ENCODE peak calls at places on chromosomes 6 and 20, in ten cellular contexts. D, F, I, X, B, J, A, Q, E and Y are unnamed samples.

GRCh38 chr6:89793586-89793985 is 26.0 kb downstream of the MDN1 start:
- DNase-seq in D (no peak), F (no peak), I (no peak), X (no peak), B (peak; percentile 12), J (no peak), A (no peak), Q (no peak), E (peak; percentile 82), Y (peak; percentile 13)

GRCh38 chr6:99282479-99283062 is 66.9 kb downstream of the FAXC start:
- DNase-seq in D (no peak), F (no peak), I (no peak), X (peak; percentile 30), B (peak; percentile 36), J (peak; percentile 26), A (no peak), Q (no peak), E (no peak), Y (peak; percentile 35)

GRCh38 chr6:159838020-159838744 is 38.1 kb downstream of the PNLDC1 start:
- DNase-seq in D (no peak), F (no peak), I (no peak), X (peak; percentile 10), B (no peak), J (no peak), A (no peak), Q (no peak), E (no peak), Y (no peak)

GRCh38 chr6:109242029-109242428 is 140.2 kb downstream of the CD164 start:
- DNase-seq in D (no peak), F (no peak), I (no peak), X (no peak), B (no peak), J (no peak), A (no peak), Q (no peak), E (no peak), Y (no peak)

GRCh38 chr6:43847741-43848630 is 78.0 kb downstream of the VEGFA start:
- DNase-seq in D (peak; percentile 22), F (no peak), I (no peak), X (no peak), B (no peak), J (peak; percentile 45), A (no peak), Q (no peak), E (no peak), Y (no peak)

GRCh38 chr6:110529355-110529754 is 52.9 kb upstream of the SLC22A16 start:
- DNase-seq in D (no peak), F (no peak), I (no peak), X (peak; percentile 25), B (peak; percentile 50), J (peak; percentile 57), A (no peak), Q (no peak), E (no peak), Y (peak; percentile 52)

GRCh38 chr20:34680586-34680985 is 3.7 kb upstream of the PIGU start:
- DNase-seq in D (no peak), F (no peak), I (no peak), X (peak; percentile 9), B (peak; percentile 34), J (no peak), A (no peak), Q (no peak), E (no peak), Y (peak; percentile 21)

GRCh38 chr20:44154521-44155001 is 32.4 kb downstream of the JPH2 start:
- DNase-seq in D (no peak), F (peak; percentile 71), I (no peak), X (no peak), B (no peak), J (no peak), A (peak; percentile 82), Q (no peak), E (peak; percentile 24), Y (no peak)

GRCh38 chr6:25122001-25122400 is 157.2 kb upstream of the CARMIL1 start:
- DNase-seq in D (no peak), F (peak; percentile 61), I (no peak), X (peak; percentile 49), B (peak; percentile 83), J (no peak), A (no peak), Q (no peak), E (peak; percentile 45), Y (peak; percentile 79)

GRCh38 chr6:138545621-138545980 is 46.3 kb upstream of the NHSL1 start:
- DNase-seq in D (peak; percentile 85), F (peak; percentile 18), I (no peak), X (peak; percentile 87), B (peak; percentile 89), J (no peak), A (no peak), Q (no peak), E (peak; percentile 92), Y (peak; percentile 84)

GRCh38 chr6:127102299-127102698 is 16.2 kb upstream of the RSPO3 start:
- DNase-seq in D (no peak), F (no peak), I (no peak), X (peak; percentile 91), B (peak; percentile 77), J (peak; percentile 56), A (no peak), Q (no peak), E (no peak), Y (peak; percentile 70)

GRCh38 chr6:52554684-52555280 is 22.1 kb downstream of the TRAM2 start:
- DNase-seq in D (no peak), F (no peak), I (no peak), X (no peak), B (no peak), J (no peak), A (no peak), Q (no peak), E (no peak), Y (no peak)

GRCh38 chr6:52557389-52558265 is 19.2 kb downstream of the TRAM2 start:
- DNase-seq in D (no peak), F (no peak), I (no peak), X (peak; percentile 60), B (peak; percentile 58), J (no peak), A (no peak), Q (no peak), E (no peak), Y (no peak)

GRCh38 chr6:52560462-52560861 is 16.4 kb downstream of the TRAM2 start:
- DNase-seq in D (no peak), F (no peak), I (no peak), X (no peak), B (no peak), J (no peak), A (no peak), Q (no peak), E (no peak), Y (no peak)

GRCh38 chr6:52555531-52556228 is 21.2 kb downstream of the TRAM2 start:
- DNase-seq in D (no peak), F (no peak), I (no peak), X (no peak), B (no peak), J (no peak), A (no peak), Q (no peak), E (no peak), Y (no peak)

GRCh38 chr6:52558266-52559000 is 18.4 kb downstream of the TRAM2 start:
- DNase-seq in D (no peak), F (no peak), I (no peak), X (peak; percentile 56), B (peak; percentile 62), J (no peak), A (no peak), Q (no peak), E (no peak), Y (no peak)
- H3K4me3 ChIP-seq in D (no peak overlapping the region), F (no peak overlapping the region), I (no peak overlapping the region), X (no peak overlapping the region), B (no peak overlapping the region), J (no peak overlapping the region), A (no peak overlapping the region), Q (no peak overlapping the region), E (no peak overlapping the region), Y (no peak overlapping the region)

DNA sequence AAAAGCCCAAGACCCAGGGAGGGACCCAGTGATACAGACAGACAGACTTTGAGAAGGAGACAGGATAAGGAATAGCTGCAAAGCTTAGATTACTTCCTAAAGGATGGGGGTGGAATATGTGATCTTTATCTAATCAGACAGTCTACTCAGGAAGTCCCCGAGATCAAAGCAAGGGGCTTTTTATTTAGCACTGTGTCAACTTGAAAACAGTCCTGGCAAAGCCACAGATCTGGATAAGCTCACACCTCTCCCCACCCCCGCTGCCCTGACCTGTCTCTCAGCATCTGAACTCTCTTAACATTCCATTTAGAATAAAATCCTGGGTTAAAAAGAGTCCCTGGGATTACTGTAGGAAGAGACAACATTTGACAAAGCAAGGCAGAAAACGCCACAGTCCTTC is 101.5 kb downstream of the ISM1 start:
- DNase-seq in D (no peak), F (no peak), I (no peak), X (no peak), B (no peak), J (no peak), A (no peak), Q (no peak), E (no peak), Y (no peak)
- H3K4me3 ChIP-seq in D (no peak overlapping the region), F (no peak overlapping the region), I (no peak overlapping the region), X (no peak overlapping the region), B (no peak overlapping the region), J (no peak overlapping the region), A (no peak overlapping the region), Q (no peak overlapping the region), E (no peak overlapping the region), Y (no peak overlapping the region)

DNA sequence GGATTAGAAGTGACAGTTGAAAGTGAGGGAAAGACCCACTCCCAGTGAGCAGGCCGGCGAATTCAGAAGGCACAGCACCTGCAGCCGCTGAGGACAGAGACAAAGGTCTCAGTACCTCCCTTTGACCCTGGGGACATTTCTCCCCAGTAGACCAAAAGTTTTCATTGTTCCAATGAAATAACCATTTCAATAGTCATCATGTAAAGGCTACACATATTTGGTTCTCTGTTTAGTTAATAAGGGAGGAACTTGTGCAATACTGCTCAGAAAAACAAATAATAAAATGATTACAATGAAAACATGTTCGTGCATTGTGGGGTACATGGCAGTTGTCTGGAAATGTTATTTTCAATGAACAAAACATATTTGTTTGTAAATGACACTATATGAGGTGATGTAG is 52.5 kb downstream of the EDN1 start:
- DNase-seq in D (no peak), F (no peak), I (no peak), X (no peak), B (no peak), J (peak; percentile 65), A (no peak), Q (no peak), E (no peak), Y (no peak)
- H3K4me3 ChIP-seq in D (no peak overlapping the region), F (no peak overlapping the region), I (no peak overlapping the region), X (no peak overlapping the region), B (no peak overlapping the region), J (peak overlapping the region; percentile 13), A (no peak overlapping the region), Q (no peak overlapping the region), E (no peak overlapping the region), Y (no peak overlapping the region)

GRCh38 chr6:161511455-161512159 is 237.7 kb upstream of the AGPAT4 start:
- DNase-seq in D (no peak), F (no peak), I (no peak), X (no peak), B (no peak), J (no peak), A (no peak), Q (no peak), E (no peak), Y (no peak)

GRCh38 chr6:161503570-161503969 is 229.7 kb upstream of the AGPAT4 start:
- DNase-seq in D (no peak), F (no peak), I (no peak), X (no peak), B (no peak), J (no peak), A (no peak), Q (no peak), E (no peak), Y (no peak)

GRCh38 chr6:161508341-161508740 is 234.5 kb upstream of the AGPAT4 start:
- DNase-seq in D (no peak), F (no peak), I (no peak), X (no peak), B (no peak), J (no peak), A (no peak), Q (no peak), E (no peak), Y (no peak)

GRCh38 chr6:161507375-161507774 is 233.5 kb upstream of the AGPAT4 start:
- DNase-seq in D (no peak), F (no peak), I (no peak), X (no peak), B (no peak), J (no peak), A (no peak), Q (no peak), E (no peak), Y (no peak)
- H3K4me3 ChIP-seq in D (no peak overlapping the region), F (no peak overlapping the region), I (no peak overlapping the region), X (no peak overlapping the region), B (no peak overlapping the region), J (no peak overlapping the region), A (no peak overlapping the region), Q (no peak overlapping the region), E (no peak overlapping the region), Y (no peak overlapping the region)